ENCODE peak calls at places on chromosomes 4 and X, in five cellular contexts. X is adrenal gland, R is AG10803, Q is left lung, A is astrocyte of the cerebellum. W is an unnamed sample.

GRCh38 chr4:3280466-3280865 is 12.4 kb upstream of the RGS12 start:
- DNase-seq in R (no peak), Q (no peak), A (no peak), X (no peak), W (no peak)

GRCh38 chrX:67654301-67654700 is 110.5 kb downstream of the AR start:
- DNase-seq in X (no peak), A (no peak), Q (no peak), R (no peak), W (no peak)

GRCh38 chr4:77734928-77735327 is 84.2 kb downstream of the CNOT6L start:
- DNase-seq in Q (no peak), R (peak), X (no peak), A (peak), W (peak)

GRCh38 chrX:149717803-149718202 is 5.9 kb downstream of the MAGEA11 start:
- DNase-seq in A (no peak), Q (no peak), X (no peak), R (no peak), W (no peak)

GRCh38 chr4:19807505-19807904 is 444.2 kb upstream of the SLIT2 start:
- DNase-seq in A (peak), X (no peak), R (peak), Q (no peak), W (no peak)

GRCh38 chrX:155048997-155049619 is 21.8 kb downstream of the CMC4 start:
- DNase-seq in R (peak), A (no peak), Q (no peak), X (peak), W (no peak)

GRCh38 chr4:87060957-87061356 is 126.1 kb downstream of the AFF1 start:
- DNase-seq in R (peak), A (peak), X (no peak), Q (no peak), W (no peak)

GRCh38 chr4:75547647-75548387 is 8.0 kb upstream of the ODAPH start:
- DNase-seq in R (peak), Q (no peak), X (peak), A (no peak), W (no peak)

GRCh38 chr4:25767877-25768475 is 94.8 kb downstream of the SEL1L3 start:
- DNase-seq in X (peak), A (peak), R (peak), Q (peak), W (peak)

DNA sequence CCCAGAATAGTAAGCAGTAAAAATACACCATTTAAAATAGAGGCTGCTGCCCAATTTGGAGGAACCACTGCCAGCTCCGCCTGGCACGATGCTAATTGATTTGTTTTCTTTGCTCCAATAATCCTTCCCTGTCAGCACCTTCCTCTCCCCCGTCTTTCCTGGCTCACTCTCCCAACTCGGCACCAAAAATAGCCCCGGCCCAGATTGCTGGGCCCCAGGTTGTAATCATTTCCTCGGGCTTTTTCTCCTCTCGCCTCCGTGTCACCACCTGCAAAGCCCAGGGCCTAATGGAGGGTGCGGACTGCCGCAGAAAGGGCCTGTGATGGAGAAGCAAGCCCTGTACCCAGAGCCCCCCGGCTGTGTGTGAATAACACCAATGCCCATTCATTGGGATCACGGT is 197.6 kb upstream of the PSAPL1 start:
- DNase-seq in A (no peak), X (no peak), Q (no peak), R (no peak), W (no peak)
- TF ChIP-seq CTCF in A (no peak), X (no peak), Q (no peak), R (no peak), W (no peak)

GRCh38 chr4:98447648-98448047 is 186.5 kb downstream of the RAP1GDS1 start:
- DNase-seq in X (no peak), Q (no peak), A (no peak), R (no peak), W (no peak)
- TF ChIP-seq CTCF in X (no peak), Q (no peak), A (no peak), R (no peak), W (no peak)

DNA sequence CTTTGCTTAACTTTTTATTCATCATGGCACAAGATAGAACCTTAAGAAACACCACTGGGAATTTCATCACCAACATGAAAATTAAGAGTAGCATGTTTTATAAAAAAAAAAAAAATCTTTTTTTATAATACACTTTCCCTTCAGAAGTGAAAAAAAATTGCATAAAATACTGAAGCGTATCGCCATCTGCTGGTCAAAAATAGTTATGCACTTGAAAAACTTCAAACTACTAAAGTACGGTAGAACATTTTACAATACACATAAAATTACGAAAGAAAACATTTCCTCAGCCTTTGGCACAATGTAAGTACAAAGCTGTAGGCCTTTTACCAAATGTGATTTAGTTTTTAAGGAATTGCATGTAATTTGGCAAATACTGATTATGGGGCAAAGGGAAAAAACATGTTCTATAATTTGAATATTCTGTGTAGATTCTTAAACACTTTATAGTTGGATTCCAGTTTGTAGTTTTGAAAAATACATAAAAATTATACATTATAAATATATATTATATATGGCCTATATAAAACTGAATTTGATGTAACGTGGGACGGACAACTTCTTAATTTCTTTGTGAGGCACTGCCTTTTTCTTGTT is 26.5 kb downstream of the HCCS start:
- DNase-seq in X (no peak), Q (no peak), A (peak), R (peak), W (peak)
- TF ChIP-seq CTCF in X (peak), Q (peak), A (peak), R (peak), W (peak)

GRCh38 chr4:7733801-7734650 is 205.6 kb downstream of the AFAP1 start:
- DNase-seq in A (no peak), Q (no peak), R (no peak), X (no peak), W (no peak)

GRCh38 chr4:7735961-7736360 is 203.7 kb downstream of the AFAP1 start:
- DNase-seq in X (no peak), R (no peak), Q (no peak), A (no peak), W (no peak)

GRCh38 chr4:7733201-7733600 is 206.5 kb downstream of the AFAP1 start:
- DNase-seq in Q (no peak), X (no peak), A (no peak), R (no peak), W (no peak)

GRCh38 chr4:7735395-7735794 is 204.3 kb downstream of the AFAP1 start:
- DNase-seq in R (no peak), Q (no peak), A (no peak), X (no peak), W (no peak)

GRCh38 chr4:7734651-7735260 is 204.9 kb downstream of the AFAP1 start:
- DNase-seq in X (no peak), A (no peak), Q (peak), R (no peak), W (no peak)
- TF ChIP-seq CTCF in X (no peak), A (no peak), Q (no peak), R (no peak), W (no peak)

DNA sequence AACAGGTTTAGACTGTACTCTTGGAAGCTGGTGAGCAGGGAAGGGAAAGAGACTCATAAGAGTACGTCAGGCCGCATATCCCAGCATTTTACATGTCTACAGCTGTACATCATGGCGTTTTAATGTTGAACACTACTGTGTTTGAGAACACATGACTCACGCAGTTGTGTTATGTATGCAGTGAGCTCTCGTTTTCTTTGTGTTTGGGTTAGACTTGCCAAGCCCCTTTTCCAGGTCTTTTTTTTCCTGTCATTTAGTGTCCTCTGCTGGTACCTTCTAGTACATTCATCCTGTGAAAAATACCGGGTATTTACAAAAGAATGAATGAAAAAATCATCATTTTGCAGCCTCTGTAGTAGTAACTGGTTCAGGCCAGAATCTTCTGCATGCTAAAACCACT is 35.3 kb downstream of the SMS start:
- DNase-seq in X (no peak), R (peak), Q (no peak), A (peak), W (no peak)
- TF ChIP-seq CTCF in X (peak), R (peak), Q (no peak), A (peak), W (no peak)

GRCh38 chrX:72659726-72660125 is 54.4 kb downstream of the PHKA1 start:
- DNase-seq in Q (no peak), A (no peak), X (no peak), R (no peak), W (no peak)
- TF ChIP-seq CTCF in Q (no peak), A (no peak), X (no peak), R (no peak), W (no peak)

DNA sequence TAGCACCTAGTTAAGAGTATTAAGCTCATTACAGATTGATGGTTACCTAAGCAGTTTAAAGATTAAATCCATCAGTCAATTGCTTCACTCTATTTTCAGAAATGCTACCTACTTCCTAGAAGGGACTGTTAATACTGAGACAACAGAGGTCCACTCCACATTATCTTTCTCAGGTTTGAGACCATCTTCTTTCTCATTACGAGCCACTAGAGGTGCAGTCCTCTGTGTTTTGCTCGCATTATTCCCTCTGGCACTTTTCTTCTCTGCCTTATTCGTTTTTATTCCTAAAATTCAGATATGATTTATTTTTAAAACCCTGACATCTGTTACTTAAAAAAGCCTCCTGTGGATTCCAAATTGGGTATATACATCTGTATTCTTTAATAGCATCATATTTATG is 459.1 kb downstream of the FSTL5 start:
- DNase-seq in A (no peak), Q (no peak), R (no peak), X (no peak), W (no peak)
- TF ChIP-seq CTCF in A (no peak), Q (no peak), R (no peak), X (no peak), W (no peak)

GRCh38 chrX:104113237-104113965 is 1.1 kb downstream of the ZCCHC18 start:
- DNase-seq in R (peak), X (peak), Q (no peak), A (peak), W (peak)
- TF ChIP-seq CTCF in R (peak), X (peak), Q (peak), A (peak), W (peak)

GRCh38 chrX:38305971-38306370 is 21.3 kb downstream of the RPGR start:
- DNase-seq in A (no peak), X (no peak), Q (no peak), R (no peak), W (no peak)

GRCh38 chrX:38304010-38304409 is 23.3 kb downstream of the RPGR start:
- DNase-seq in X (no peak), A (no peak), R (no peak), Q (no peak), W (no peak)
- TF ChIP-seq CTCF in X (no peak), A (peak), R (peak), Q (no peak), W (no peak)

DNA sequence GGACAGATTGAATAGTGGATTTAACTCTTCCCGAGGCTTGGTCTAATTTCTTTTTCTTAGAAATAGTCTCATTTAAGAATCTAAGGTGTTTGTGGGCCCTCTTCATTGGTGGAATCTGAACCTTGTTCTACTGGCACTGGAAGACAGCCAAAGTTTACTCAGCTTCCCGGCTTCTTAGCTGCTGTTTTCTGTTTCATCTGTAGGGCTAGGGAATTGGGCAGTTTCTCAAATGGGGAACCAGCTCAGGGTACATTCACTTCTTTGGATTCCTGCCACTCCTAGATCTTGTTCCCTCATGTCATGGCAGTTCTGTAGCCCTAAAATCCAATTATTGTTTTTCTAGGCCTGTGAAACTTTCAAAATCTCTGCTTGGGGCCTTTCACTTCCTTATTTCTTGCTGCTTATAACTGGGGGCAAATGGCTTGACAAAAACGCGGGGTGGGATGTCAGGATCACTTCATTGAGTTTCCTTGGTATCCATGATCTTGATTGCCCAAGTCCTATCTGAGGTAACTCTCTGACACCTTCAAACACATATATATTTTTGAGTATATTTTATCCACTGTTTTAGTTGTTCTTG is 985.0 kb downstream of the C4orf33 start:
- DNase-seq in Q (no peak), X (no peak), R (no peak), A (no peak), W (no peak)
- TF ChIP-seq CTCF in Q (no peak), X (no peak), R (no peak), A (no peak), W (no peak)

W was measured in GM13977.